ENCODE peak calls at places on chromosomes 4 and X, in four cellular contexts. N, J, R and P are unnamed samples.

GRCh38 chr4:90039122-90039521 is 88.1 kb upstream of the CCSER1 start:
- DNase-seq in N (no peak), J (no peak), R (no peak), P (no peak)

GRCh38 chr4:182749768-182750167 is 167.4 kb downstream of the DCTD start:
- DNase-seq in N (no peak), J (no peak), R (no peak), P (no peak)

GRCh38 chr4:107037188-107037587 is 1.1 kb upstream of the DKK2 start:
- DNase-seq in N (no peak), J (no peak), R (no peak), P (no peak)

GRCh38 chr4:153792007-153792892 is 3.4 kb upstream of the SFRP2 start:
- DNase-seq in N (no peak), J (peak), R (no peak), P (no peak)

GRCh38 chr4:124974163-124974562 is 261.6 kb upstream of the ANKRD50 start:
- DNase-seq in N (no peak), J (no peak), R (no peak), P (no peak)

GRCh38 chr4:77510367-77510766 is 95.3 kb upstream of the CXCL13 start:
- DNase-seq in N (no peak), J (no peak), R (no peak), P (no peak)

GRCh38 chrX:152813211-152813610 is 17.3 kb downstream of the CETN2 start:
- DNase-seq in N (no peak), J (no peak), R (no peak), P (no peak)

GRCh38 chr4:4668355-4669210 is 126.7 kb upstream of the STX18 start:
- DNase-seq in N (no peak), J (no peak), R (no peak), P (no peak)

GRCh38 chrX:51894697-51895336 is 1.4 kb downstream of the MAGED1 start:
- DNase-seq in N (no peak), J (no peak), R (no peak), P (no peak)

GRCh38 chrX:150731795-150732194 is 38.6 kb downstream of the MTMR1 start:
- DNase-seq in N (no peak), J (no peak), R (no peak), P (no peak)

GRCh38 chrX:30888526-30889146 is 418 bp downstream of the TAB3 start:
- DNase-seq in N (no peak), J (no peak), R (no peak), P (peak)

GRCh38 chr4:4269856-4270255 is 20.1 kb downstream of the LYAR start:
- DNase-seq in N (no peak), J (no peak), R (no peak), P (no peak)

GRCh38 chr4:121726642-121727268 is 30.0 kb upstream of the ANXA5 start:
- DNase-seq in N (peak), J (peak), R (peak), P (peak)

GRCh38 chr4:78556655-78557054 is 5.1 kb downstream of the ANXA3 start:
- DNase-seq in N (no peak), J (no peak), R (no peak), P (no peak)

GRCh38 chr4:89469512-89469911 is 161.9 kb upstream of the GPRIN3 start:
- DNase-seq in N (no peak), J (no peak), R (no peak), P (no peak)

GRCh38 chr4:86359944-86360478 is at the start of gene MAPK10:
- DNase-seq in N (no peak), J (no peak), R (peak), P (no peak)

GRCh38 chrX:11416600-11416999 is 123.4 kb downstream of the AMELX start:
- DNase-seq in N (no peak), J (no peak), R (no peak), P (no peak)

GRCh38 chr4:84085986-84086385 is 413.1 kb downstream of the NKX6-1 start:
- DNase-seq in N (no peak), J (no peak), R (no peak), P (no peak)

GRCh38 chr4:110196871-110197420 is 1.5 kb downstream of the ELOVL6 start:
- DNase-seq in N (no peak), J (no peak), R (no peak), P (peak)

GRCh38 chr4:26907731-26908599 is 47.3 kb downstream of the STIM2 start:
- DNase-seq in N (no peak), J (no peak), R (no peak), P (no peak)

GRCh38 chr4:53558061-53558801 is 33.1 kb downstream of the LNX1 start:
- DNase-seq in N (no peak), J (no peak), R (no peak), P (no peak)

GRCh38 chrX:111460612-111461011 is 48.6 kb upstream of the DCX start:
- DNase-seq in N (no peak), J (no peak), R (no peak), P (no peak)

GRCh38 chr4:8580321-8581093 is at the start of gene GPR78:
- DNase-seq in N (no peak), J (peak), R (no peak), P (peak)

GRCh38 chr4:6917445-6918241 is 8.0 kb downstream of the TBC1D14 start:
- DNase-seq in N (peak), J (peak), R (no peak), P (peak)

GRCh38 chrX:109475174-109475891 is 6.6 kb downstream of the GUCY2F start:
- DNase-seq in N (peak), J (peak), R (no peak), P (peak)

GRCh38 chr4:972651-973424 is 531 bp downstream of the DGKQ start:
- DNase-seq in N (no peak), J (peak), R (no peak), P (no peak)

GRCh38 chr4:76881375-76881774 is 16.6 kb downstream of the SOWAHB start:
- DNase-seq in N (no peak), J (no peak), R (no peak), P (no peak)

GRCh38 chr4:10106421-10107039 is 10.1 kb downstream of the WDR1 start:
- DNase-seq in N (no peak), J (peak), R (no peak), P (peak)

GRCh38 chrX:11533211-11533651 is 132.5 kb downstream of the ARHGAP6 start:
- DNase-seq in N (peak), J (peak), R (peak), P (peak)

GRCh38 chr4:152894673-152895072 is 41.5 kb upstream of the FHDC1 start:
- DNase-seq in N (no peak), J (no peak), R (no peak), P (no peak)

GRCh38 chr4:123127218-123127617 is 204.8 kb upstream of the NUDT6 start:
- DNase-seq in N (no peak), J (no peak), R (no peak), P (no peak)

GRCh38 chr4:70613893-70614572 is 14.5 kb upstream of the ENAM start:
- DNase-seq in N (no peak), J (no peak), R (no peak), P (no peak)

GRCh38 chrX:74535211-74535621 is 79.2 kb downstream of the RLIM start:
- DNase-seq in N (peak), J (peak), R (no peak), P (no peak)

GRCh38 chrX:34918091-34918736 is 24.4 kb upstream of the FAM47B start:
- DNase-seq in N (no peak), J (no peak), R (no peak), P (peak)

DNA sequence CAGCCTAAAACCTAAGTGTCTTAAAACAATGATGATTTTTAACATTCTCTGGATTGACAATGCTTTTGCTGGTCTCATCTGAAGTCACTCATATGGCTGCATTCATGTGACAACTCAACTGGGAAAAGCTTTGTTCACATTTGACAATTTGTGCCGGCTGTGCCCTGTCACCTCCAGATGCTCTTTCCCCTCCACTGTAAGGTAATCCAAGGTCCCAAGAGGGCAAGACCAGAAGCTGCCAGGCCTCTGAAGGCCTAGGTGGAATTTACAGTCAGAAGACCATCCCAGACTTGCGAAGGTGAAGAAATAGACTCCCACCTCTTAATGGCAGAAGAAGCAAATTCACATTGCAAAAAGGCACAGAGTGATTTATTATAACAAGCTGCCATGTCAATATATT is 54.3 kb downstream of the GABRB1 start:
- DNase-seq in N (no peak), J (no peak), R (no peak), P (no peak)
- TF ChIP-seq HDAC2 in N (no peak), J (no peak), R (no peak), P (no peak)

DNA sequence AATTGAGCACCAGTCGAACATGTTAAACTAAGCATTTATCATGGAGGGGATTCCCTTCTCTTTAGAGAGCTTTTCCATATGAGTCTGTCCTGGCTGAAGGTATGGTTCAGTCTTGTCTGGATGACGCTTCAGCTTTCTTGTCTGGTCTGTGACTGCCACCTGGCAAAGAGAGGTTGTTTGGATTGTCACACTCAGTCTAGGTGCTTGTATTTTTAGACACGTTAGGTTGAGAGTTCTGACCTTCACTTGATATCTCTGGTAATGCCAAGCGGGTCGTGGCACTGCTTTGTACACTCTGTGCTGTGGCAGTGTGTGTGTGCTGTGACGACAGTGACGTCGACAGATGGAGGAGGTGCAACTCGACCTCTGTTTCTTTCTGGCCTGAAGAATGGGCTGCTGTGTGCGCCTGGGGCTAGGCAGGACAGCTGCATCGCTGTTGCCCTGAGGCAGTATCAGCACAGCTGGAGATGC is 12.6 kb downstream of the NOCT start:
- DNase-seq in N (no peak), J (no peak), R (no peak), P (no peak)
- TF ChIP-seq POLR2AphosphoS2 in N (no peak), J (no peak), R (no peak), P (no peak)

DNA sequence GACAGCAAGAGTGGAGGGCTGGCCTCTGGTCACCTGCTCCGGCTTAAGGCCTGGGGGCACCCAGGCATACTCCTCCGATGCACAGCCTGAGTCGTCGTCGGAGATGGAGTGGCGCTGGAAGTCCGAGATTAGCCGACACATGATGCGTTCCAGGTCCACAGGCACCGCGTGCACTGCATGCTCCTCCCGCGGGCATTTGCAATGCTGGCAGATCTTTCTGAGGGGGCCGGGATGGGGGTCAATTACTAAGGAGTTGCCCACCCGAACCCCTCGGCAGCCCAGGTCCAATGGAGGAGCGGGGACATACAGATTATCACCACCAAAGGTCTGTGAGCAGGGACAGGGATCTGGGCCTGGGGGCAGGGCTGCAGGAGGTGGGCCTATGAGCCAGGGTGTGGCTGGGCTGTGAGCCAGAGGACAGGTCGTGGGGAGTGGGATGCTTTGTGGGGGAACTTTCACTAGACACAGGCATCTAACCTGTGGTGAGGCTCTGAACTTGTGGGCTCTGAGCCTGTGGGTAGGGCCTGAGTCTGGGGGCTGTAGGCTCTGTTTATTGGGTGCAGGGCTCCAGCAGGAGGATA is 2.4 kb downstream of the PRICKLE3 start:
- DNase-seq in N (no peak), J (no peak), R (no peak), P (no peak)
- H3K4me2 ChIP-seq in N (no peak), J (peak), R (no peak), P (peak)

GRCh38 chrX:147838465-147839131 is 73.1 kb upstream of the FMR1 start:
- DNase-seq in N (peak), J (no peak), R (no peak), P (no peak)
- TF ChIP-seq HDAC2 in N (no peak), J (no peak), R (no peak), P (no peak)

GRCh38 chrX:39443240-39443639 is 642.0 kb downstream of the MID1IP1 start:
- DNase-seq in N (no peak), J (no peak), R (no peak), P (no peak)

GRCh38 chrX:39438603-39439602 is 637.6 kb downstream of the MID1IP1 start:
- DNase-seq in N (no peak), J (no peak), R (no peak), P (no peak)

GRCh38 chrX:39439910-39440733 is 638.9 kb downstream of the MID1IP1 start:
- DNase-seq in N (no peak), J (no peak), R (peak), P (no peak)

GRCh38 chrX:39442332-39442731 is 641.1 kb downstream of the MID1IP1 start:
- DNase-seq in N (no peak), J (no peak), R (peak), P (no peak)

GRCh38 chrX:39440734-39441305 is 639.6 kb downstream of the MID1IP1 start:
- DNase-seq in N (no peak), J (no peak), R (no peak), P (no peak)
- TF ChIP-seq POLR2AphosphoS2 in N (no peak), J (no peak), R (no peak), P (no peak)

GRCh38 chr4:94375364-94375763 is 32.7 kb upstream of the HPGDS start:
- DNase-seq in N (no peak), J (no peak), R (no peak), P (no peak)
- H3K4me2 ChIP-seq in N (no peak), J (no peak), R (no peak), P (no peak)

DNA sequence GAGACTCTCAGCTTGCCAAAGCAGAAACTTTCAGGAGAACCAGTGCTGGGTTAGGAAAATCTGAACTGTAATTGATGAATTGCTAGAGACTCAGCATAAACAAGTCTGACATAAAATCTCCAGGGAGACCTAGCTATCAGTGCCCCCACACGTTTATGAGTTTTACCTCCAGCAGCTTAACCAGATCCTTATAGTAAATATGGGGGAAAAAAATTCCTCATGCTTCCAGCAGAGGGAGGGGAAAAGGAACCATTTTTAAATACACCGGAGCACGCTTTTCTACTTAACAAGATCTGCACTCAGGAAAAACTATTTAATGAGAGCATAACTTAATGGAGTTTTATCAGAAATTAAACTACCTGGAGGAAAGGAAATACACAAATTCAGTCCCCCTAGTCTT is 1040.7 kb upstream of the INTU start:
- DNase-seq in N (no peak), J (peak), R (no peak), P (no peak)
- TF ChIP-seq HDAC2 in N (no peak), J (no peak), R (no peak), P (no peak)